ENCODE peak calls at places on chromosome 7, in seven cellular contexts. Y is A172, D is T1000, U is hepatocyte, O is NCI-H526 treated with DMSO at 0.1 percent for 48 hours, P is T-helper 2 cell, G is A549. R is an unnamed sample.

GRCh38 chr7:90345548-90346319 is 782 bp upstream of the GTPBP10 start:
- DNase-seq in G (peak; percentile 27), P (no peak), Y (peak; percentile 49), U (peak; percentile 41), O (peak; percentile 57), D (no peak), R (no peak)

GRCh38 chr7:142053988-142054387 is 57.5 kb upstream of the MGAM2 start:
- DNase-seq in G (no peak), O (no peak), Y (no peak), U (no peak), D (no peak), P (no peak), R (no peak)

GRCh38 chr7:25025218-25025671 is 45.3 kb upstream of the OSBPL3 start:
- DNase-seq in D (peak; percentile 6), U (peak; percentile 72), Y (peak; percentile 92), G (peak; percentile 61), O (no peak), P (no peak), R (no peak)

GRCh38 chr7:130966246-130967009 is 232.4 kb upstream of the KLF14 start:
- DNase-seq in O (no peak), Y (no peak), G (no peak), U (no peak), P (no peak), D (no peak), R (no peak)

GRCh38 chr7:138030679-138031351 is 28.9 kb upstream of the CREB3L2 start:
- DNase-seq in U (peak; percentile 17), O (no peak), D (no peak), P (no peak), Y (peak; percentile 44), G (no peak), R (no peak)

GRCh38 chr7:45648671-45648995 is 74.5 kb downstream of the ADCY1 start:
- DNase-seq in G (no peak), U (no peak), P (no peak), Y (no peak), O (no peak), D (no peak), R (no peak)

GRCh38 chr7:1042161-1042833 is 2.0 kb upstream of the GPR146 start:
- DNase-seq in Y (no peak), U (no peak), G (no peak), O (no peak), D (no peak), P (no peak), R (no peak)

GRCh38 chr7:132495931-132496330 is 80.3 kb downstream of the PLXNA4 start:
- DNase-seq in U (no peak), Y (no peak), P (no peak), O (no peak), D (no peak), G (no peak), R (no peak)

GRCh38 chr7:5643280-5643679 is 138.2 kb downstream of the RNF216 start:
- DNase-seq in P (peak; percentile 15), G (peak; percentile 13), Y (peak; percentile 60), U (no peak), O (no peak), D (no peak), R (peak; percentile 15)

GRCh38 chr7:44912775-44913347 is 27.5 kb upstream of the PURB start:
- DNase-seq in O (no peak), G (peak; percentile 23), P (no peak), U (peak; percentile 26), D (no peak), Y (no peak), R (no peak)

GRCh38 chr7:145212050-145212449 is 376.2 kb upstream of the TPK1 start:
- DNase-seq in U (no peak), G (no peak), D (no peak), O (no peak), P (no peak), Y (no peak), R (no peak)

R was measured in T-helper 22 cell.